ENCODE peak calls at places on chromosomes 2 and 18, in seven cellular contexts. E is GM23338, G is H1, T is HCT116, N is endothelial cell of umbilical vein, H is K562, O is GM12878. Q is an unnamed sample.

GRCh38 chr2:213336253-213336770 is 52.0 kb downstream of the SPAG16 start:
- DNase-seq in O (no peak), N (no peak), E (no peak), T (no peak), H (no peak), G (no peak), Q (no peak)

GRCh38 chr18:55280515-55280914 is 307.5 kb downstream of the TCF4 start:
- DNase-seq in H (no peak), E (no peak), N (peak), G (no peak), T (no peak), O (no peak), Q (no peak)

GRCh38 chr2:9473308-9473984 is 905 bp upstream of the IAH1 start:
- DNase-seq in E (peak), H (no peak), O (no peak), G (peak), T (no peak), N (no peak), Q (no peak)

GRCh38 chr18:58042826-58043362 is 1.1 kb upstream of the NEDD4L start:
- DNase-seq in N (no peak), T (no peak), E (peak), H (no peak), O (no peak), G (no peak), Q (no peak)

GRCh38 chr2:20224716-20225293 is at the start of gene SDC1:
- DNase-seq in T (no peak), N (peak), H (peak), G (no peak), O (no peak), E (peak), Q (no peak)

GRCh38 chr2:217812170-217812569 is 190.6 kb downstream of the TNS1 start:
- DNase-seq in T (no peak), G (no peak), H (no peak), E (no peak), N (no peak), O (no peak), Q (no peak)

GRCh38 chr2:7429733-7430132 is 512.5 kb downstream of the RNF144A start:
- DNase-seq in T (no peak), O (no peak), H (no peak), G (no peak), N (no peak), E (no peak), Q (no peak)

GRCh38 chr2:197108758-197109157 is 182.3 kb upstream of the PGAP1 start:
- DNase-seq in O (no peak), E (no peak), N (no peak), G (no peak), T (no peak), H (no peak), Q (no peak)

GRCh38 chr2:8636691-8637636 is 44.9 kb upstream of the ID2 start:
- DNase-seq in T (no peak), H (no peak), O (no peak), G (peak), E (peak), N (no peak), Q (no peak)

GRCh38 chr2:3737128-3737527 is 33.8 kb downstream of the DCDC2C start:
- DNase-seq in H (no peak), E (no peak), G (no peak), O (no peak), N (no peak), T (no peak), Q (no peak)
- TF ChIP-seq EZH2 in H (no peak), E (no peak), G (no peak), O (no peak), N (no peak), T (no peak), Q (no peak)

GRCh38 chr2:177231270-177231669 is 18.7 kb downstream of the HNRNPA3 start:
- DNase-seq in G (no peak), T (no peak), E (no peak), H (no peak), N (no peak), O (no peak), Q (no peak)
- TF ChIP-seq POLR2AphosphoS5 in G (no peak), T (no peak), E (no peak), H (no peak), N (no peak), O (no peak), Q (no peak)

DNA sequence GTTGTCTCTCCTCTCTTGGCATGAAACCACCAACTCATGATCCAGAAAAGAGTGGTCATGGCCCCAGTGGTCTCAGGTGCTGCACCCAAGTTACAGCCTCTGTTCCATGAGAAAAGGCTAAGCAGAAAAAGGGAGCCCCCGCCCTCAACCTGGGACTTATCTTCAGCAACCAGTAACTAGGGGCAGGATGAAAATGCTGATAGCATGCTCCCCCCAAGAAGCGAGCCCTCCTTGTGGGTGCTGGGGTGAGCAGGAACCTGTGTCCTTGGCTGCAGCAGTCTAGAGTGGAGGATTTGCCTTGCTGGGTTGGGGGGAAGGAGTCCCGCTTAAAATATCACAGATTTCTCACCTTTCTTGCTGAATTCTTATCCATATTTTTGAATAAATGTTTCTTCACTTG is 490.0 kb downstream of the SUCLG1 start:
- DNase-seq in N (no peak), E (no peak), H (peak), G (no peak), O (no peak), T (no peak), Q (no peak)
- H3K27ac ChIP-seq in N (no peak), E (no peak), H (no peak), G (no peak), O (no peak), T (no peak), Q (no peak)

GRCh38 chr18:47244041-47244440 is 7.4 kb downstream of the SKOR2 start:
- DNase-seq in T (no peak), H (no peak), O (no peak), G (no peak), E (no peak), N (no peak), Q (no peak)

GRCh38 chr18:47248610-47249343 is 2.7 kb downstream of the SKOR2 start:
- DNase-seq in N (no peak), G (no peak), O (no peak), H (no peak), E (peak), T (no peak), Q (no peak)

GRCh38 chr18:47247036-47247832 is 4.2 kb downstream of the SKOR2 start:
- DNase-seq in T (no peak), H (no peak), G (no peak), N (no peak), O (no peak), E (peak), Q (no peak)

GRCh38 chr18:47247833-47248609 is 3.4 kb downstream of the SKOR2 start:
- DNase-seq in N (no peak), O (no peak), G (no peak), T (no peak), E (peak), H (no peak), Q (no peak)

DNA sequence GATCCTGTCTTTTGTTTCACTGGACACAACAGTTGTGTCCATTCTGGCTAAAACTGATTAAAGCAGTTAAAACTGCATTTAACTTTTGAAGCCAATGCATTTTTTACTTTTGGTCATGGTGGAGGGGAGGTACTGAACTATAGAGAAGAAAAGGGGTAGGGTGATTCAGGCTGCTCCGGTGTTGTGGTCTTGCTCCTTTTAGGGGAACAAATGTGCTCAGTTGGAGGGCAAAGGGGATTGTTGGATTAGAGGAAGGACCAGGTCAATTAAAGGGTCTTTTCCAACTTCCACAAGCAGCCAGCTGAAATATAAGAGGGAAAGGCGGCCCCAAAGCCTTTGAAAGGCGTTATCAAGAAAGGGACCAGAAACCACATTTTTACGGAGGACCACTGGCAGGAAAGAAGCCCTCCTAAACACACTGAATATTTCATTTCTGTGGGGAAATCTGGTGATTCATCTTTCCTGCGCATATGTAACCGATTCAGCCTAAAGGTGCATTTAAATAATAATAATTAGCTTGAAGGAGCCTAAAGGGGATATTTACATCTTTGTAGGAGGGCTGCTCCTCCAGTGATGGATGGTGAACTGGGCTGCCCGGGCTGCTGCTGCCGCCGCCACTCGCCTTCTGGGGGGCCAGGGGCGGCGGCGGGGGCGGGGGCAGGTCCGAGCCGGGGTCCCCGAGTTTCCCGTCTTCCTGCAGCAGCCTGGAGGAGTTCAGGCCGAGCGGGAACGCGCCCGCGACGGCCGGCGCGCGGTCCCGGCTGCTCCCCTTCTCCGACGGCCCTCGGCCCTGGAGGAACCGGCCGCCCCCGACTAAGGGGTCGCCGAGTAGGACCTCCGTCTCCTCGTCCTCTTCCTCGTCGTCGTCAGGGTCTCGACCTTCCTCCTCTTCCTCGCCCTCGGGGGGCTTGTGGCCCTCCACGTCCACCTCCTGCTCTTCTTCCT is 5.2 kb downstream of the SKOR2 start:
- DNase-seq in O (no peak), H (no peak), E (peak), T (no peak), G (no peak), N (no peak), Q (no peak)
- TF ChIP-seq EZH2 in O (no peak), H (no peak), E (peak), T (no peak), G (no peak), N (peak), Q (no peak)

DNA sequence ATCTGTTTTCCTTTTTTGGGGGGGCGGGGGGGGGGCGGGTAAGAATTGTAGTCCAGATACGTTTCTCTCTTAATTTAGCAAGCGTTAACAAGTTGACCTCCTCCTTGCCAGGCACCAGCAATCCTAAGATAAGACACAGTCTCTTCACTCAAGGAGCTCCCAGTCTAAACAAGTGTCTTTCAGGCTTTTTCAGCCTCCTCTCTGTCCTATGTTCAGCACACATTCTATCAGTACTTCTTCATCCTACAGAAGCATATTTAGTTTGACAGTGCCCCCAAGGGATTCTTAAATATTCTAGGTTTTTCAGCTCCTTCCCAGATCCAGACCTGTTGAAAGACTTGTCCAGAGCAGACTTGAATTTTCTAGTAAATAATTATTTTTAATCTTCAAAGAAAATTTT is 2.7 kb downstream of the PPP1CB start:
- DNase-seq in N (no peak), T (no peak), O (no peak), H (peak), E (no peak), G (no peak), Q (no peak)
- TF ChIP-seq POLR2AphosphoS5 in N (no peak), T (no peak), O (no peak), H (no peak), E (no peak), G (no peak), Q (no peak)

DNA sequence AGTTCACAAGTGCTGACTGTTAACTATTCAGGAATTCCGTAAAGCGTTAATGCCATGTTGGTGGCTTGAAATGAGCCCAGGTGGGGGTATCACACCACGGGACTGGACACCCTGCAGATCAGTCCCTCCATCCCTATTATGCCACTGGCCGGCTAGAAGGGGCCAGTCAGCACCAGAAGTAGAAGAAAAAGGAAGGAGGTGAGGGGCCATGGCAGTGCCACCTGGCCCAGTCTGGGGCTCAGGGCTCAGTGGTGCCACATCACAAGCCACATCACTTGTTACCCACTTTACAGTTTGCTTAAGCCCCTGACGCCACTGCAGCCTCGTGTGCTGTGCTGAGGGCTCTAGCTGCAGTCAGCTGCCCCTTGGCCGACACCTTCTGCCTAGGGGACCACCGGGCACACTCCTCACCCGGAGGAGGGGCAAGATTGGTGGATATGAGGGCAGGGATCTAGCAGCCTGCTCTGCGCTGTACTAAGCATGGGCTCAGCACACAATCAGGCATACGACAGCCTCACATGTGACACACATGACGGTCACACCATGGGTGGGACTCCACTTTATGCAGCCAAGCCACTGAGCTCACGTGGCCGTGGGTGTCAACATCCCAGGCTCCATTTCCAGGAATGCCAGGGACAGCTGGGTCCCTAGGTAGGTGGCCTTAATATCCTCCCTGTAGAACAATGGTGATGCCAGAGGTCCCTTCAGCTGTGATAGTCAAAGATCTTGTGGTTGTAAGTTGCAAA is 3.6 kb downstream of the LIMS2 start:
- DNase-seq in E (no peak), H (no peak), N (no peak), O (no peak), G (no peak), T (no peak), Q (no peak)
- H3K27ac ChIP-seq in E (no peak), H (no peak), N (no peak), O (no peak), G (no peak), T (no peak), Q (no peak)